ENCODE peak calls at places on chromosomes 13 and 19, in seven cellular contexts. V is cardiac fibroblast, D is omental fat pad, W is lower leg skin, A is AG10803, X is K562, H is AG09309. L is an unnamed sample.

GRCh38 chr19:4113398-4114088 is 10.4 kb downstream of the MAP2K2 start:
- DNase-seq in V (no peak), D (no peak), W (no peak), A (no peak), X (no peak), H (no peak), L (no peak)

GRCh38 chr19:50039968-50040367 is 14.2 kb downstream of the ZNF473 start:
- DNase-seq in V (peak; percentile 12), D (no peak), W (no peak), A (no peak), X (no peak), H (no peak), L (no peak)

GRCh38 chr19:18101268-18101667 is 3.7 kb downstream of the MAST3 start:
- DNase-seq in V (no peak), D (no peak), W (no peak), A (no peak), X (no peak), H (no peak), L (no peak)

GRCh38 chr13:85619321-85619720 is 179.9 kb downstream of the SLITRK6 start:
- DNase-seq in V (no peak), D (no peak), W (no peak), A (no peak), X (no peak), H (no peak), L (no peak)

GRCh38 chr19:7504684-7505083 is 11.2 kb upstream of the ZNF358 start:
- DNase-seq in V (no peak), D (no peak), W (no peak), A (no peak), X (no peak), H (no peak), L (no peak)

GRCh38 chr13:97004096-97004876 is 10.0 kb upstream of the OXGR1 start:
- DNase-seq in V (peak; percentile 90), D (no peak), W (no peak), A (peak; percentile 75), X (no peak), H (no peak), L (no peak)

GRCh38 chr19:42286349-42287016 is 15.4 kb upstream of the PRR19 start:
- DNase-seq in V (peak; percentile 42), D (no peak), W (peak; percentile 89), A (peak; percentile 15), X (peak; percentile 60), H (no peak), L (no peak)

GRCh38 chr13:77136902-77137420 is 110.0 kb upstream of the FBXL3 start:
- DNase-seq in V (peak; percentile 59), D (no peak), W (no peak), A (peak; percentile 21), X (no peak), H (no peak), L (no peak)

GRCh38 chr19:51507640-51508058 is 6.0 kb upstream of the SIGLEC12 start:
- DNase-seq in V (no peak), D (no peak), W (no peak), A (no peak), X (peak; percentile 68), H (no peak), L (peak; percentile 60)

GRCh38 chr19:2043269-2043641 is 7.8 kb downstream of the MKNK2 start:
- DNase-seq in V (no peak), D (no peak), W (peak; percentile 85), A (no peak), X (no peak), H (no peak), L (no peak)

GRCh38 chr13:73076013-73076412 is 17.2 kb downstream of the KLF5 start:
- DNase-seq in V (no peak), D (no peak), W (no peak), A (no peak), X (no peak), H (no peak), L (no peak)

GRCh38 chr19:55309437-55309836 is 15.7 kb downstream of the TMEM150B start:
- DNase-seq in V (no peak), D (no peak), W (no peak), A (no peak), X (no peak), H (no peak), L (no peak)

GRCh38 chr13:33375421-33375820 is 89.9 kb upstream of the STARD13 start:
- DNase-seq in V (no peak), D (no peak), W (no peak), A (no peak), X (no peak), H (no peak), L (no peak)

GRCh38 chr19:16067205-16067938 is 8.9 kb upstream of the TPM4 start:
- DNase-seq in V (peak; percentile 90), D (no peak), W (peak; percentile 94), A (peak; percentile 88), X (no peak), H (peak; percentile 69), L (no peak)

GRCh38 chr19:46542428-46543230 is 47.0 kb upstream of the PNMA8B start:
- DNase-seq in V (peak; percentile 94), D (peak; percentile 100), W (peak; percentile 99), A (peak; percentile 86), X (peak; percentile 74), H (peak; percentile 69), L (peak; percentile 92)

GRCh38 chr19:55619264-55619663 is 5.1 kb downstream of the ZNF784 start:
- DNase-seq in V (no peak), D (no peak), W (no peak), A (peak; percentile 80), X (no peak), H (no peak), L (no peak)

GRCh38 chr19:48899781-48900476 is at the start of gene NUCB1:
- DNase-seq in V (peak; percentile 99), D (peak; percentile 98), W (peak; percentile 100), A (peak; percentile 98), X (peak; percentile 98), H (peak; percentile 89), L (peak; percentile 99)
- TF ChIP-seq CTCF in V (peak; percentile 28), D (no peak), W (no peak), A (peak; percentile 38), X (peak; percentile 45), H (peak; percentile 23), L (peak; percentile 40)

DNA sequence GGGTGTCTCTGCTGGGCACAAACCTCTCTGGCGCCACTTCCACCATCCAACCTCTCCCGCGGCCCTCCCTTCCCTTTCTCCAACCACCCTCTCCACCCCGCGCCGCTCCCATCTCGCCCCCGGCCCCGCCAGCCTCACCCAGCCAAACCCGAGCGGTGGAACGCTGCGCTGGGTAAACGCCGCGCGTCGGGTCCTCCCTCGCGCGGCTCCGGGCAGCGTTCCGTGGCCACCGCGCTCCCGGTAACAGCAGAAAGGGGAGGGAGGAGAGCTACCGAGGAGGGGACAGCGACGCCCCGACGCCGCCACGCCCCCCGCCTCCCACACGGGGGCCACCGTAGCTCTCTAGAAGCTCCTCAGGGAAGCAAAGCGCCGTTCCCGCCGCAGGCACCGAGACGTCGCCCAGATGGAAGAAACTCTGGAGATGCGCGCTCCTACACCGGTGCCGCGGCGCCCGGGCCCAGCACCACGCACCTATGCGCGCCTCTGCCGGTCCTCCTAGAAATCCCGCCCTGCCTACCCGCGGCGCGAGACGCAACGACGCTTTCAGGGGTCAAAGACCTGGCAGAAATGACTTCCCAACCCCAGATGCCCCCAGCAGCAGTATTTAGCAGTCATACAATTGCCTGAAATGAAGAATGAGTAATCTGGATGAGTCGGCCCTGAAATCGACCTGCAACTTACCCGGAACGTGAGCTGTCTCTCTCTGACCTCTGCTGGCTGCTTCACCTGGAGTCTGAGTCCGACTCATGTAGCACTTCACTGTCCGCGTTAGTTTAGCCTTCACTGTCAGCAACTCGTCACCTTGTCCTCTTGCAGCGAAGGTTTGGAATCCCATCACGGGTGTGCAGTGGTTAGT is at the start of gene RUBCNL:
- DNase-seq in V (peak; percentile 51), D (no peak), W (peak; percentile 87), A (peak; percentile 31), X (peak; percentile 8), H (no peak), L (no peak)
- TF ChIP-seq CTCF in V (no peak), D (no peak), W (no peak), A (no peak), X (no peak), H (no peak), L (no peak)

GRCh38 chr13:37679043-37679442 is 80.5 kb upstream of the POSTN start:
- DNase-seq in V (no peak), D (no peak), W (no peak), A (no peak), X (no peak), H (no peak), L (no peak)
- TF ChIP-seq CTCF in V (peak; percentile 40), D (no peak), W (no peak), A (peak; percentile 23), X (no peak), H (peak; percentile 26), L (peak; percentile 24)

DNA sequence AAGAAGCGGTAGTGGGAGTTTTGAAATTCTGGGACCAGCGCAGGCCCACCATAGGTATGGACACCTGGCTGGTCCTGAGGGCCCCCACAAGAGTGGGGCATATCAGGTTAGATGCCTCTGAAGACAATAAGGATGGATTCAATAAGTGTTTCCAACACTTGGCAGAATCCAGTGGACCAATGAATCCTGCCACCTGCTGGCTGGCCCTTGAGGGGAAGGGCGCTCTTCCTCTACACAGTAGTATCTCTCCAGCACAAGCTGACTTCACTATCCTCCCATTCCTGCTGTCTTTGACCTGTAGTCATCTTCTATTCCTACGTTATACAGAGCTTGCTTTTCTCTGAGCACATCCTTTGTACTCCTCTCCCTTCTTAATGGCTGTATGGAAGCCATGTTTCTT is 199.7 kb upstream of the TSHZ3 start:
- DNase-seq in V (peak; percentile 61), D (no peak), W (peak; percentile 32), A (peak; percentile 50), X (no peak), H (no peak), L (no peak)
- TF ChIP-seq CTCF in V (peak; percentile 78), D (no peak), W (no peak), A (peak; percentile 75), X (peak; percentile 46), H (peak; percentile 78), L (peak; percentile 38)

DNA sequence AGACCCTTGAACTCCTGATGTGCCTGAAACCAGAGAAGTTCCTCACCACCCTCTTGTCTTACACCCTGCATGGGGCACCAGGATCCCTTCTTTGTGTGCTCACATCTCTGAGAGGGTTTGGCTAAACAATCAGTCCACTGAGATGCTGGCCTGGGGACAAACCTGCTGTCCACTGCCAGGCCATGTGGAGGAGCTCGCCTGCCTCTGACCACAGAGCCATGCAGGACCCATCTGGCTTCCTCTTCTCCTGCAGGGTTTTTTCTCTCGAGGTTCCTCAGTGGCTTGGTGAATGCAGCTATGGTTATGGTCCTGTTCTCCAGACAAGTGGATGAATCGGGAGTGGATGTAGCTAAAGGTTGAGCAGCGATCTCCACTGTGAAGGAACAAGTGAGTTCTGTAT is 49.1 kb upstream of the MEDAG start:
- DNase-seq in V (no peak), D (no peak), W (peak; percentile 67), A (peak; percentile 51), X (no peak), H (no peak), L (no peak)
- TF ChIP-seq CTCF in V (no peak), D (no peak), W (no peak), A (peak; percentile 49), X (no peak), H (peak; percentile 43), L (no peak)